ENCODE peak calls at places on chromosome 10, in eight cellular contexts. P, W, S, O, G, D, F and Z are unnamed samples.

GRCh38 chr10:79060641-79061255 is 8.0 kb upstream of the ZMIZ1 start:
- DNase-seq in G (no peak), P (no peak), S (no peak), O (no peak), D (no peak), F (peak), W (no peak), Z (no peak)

GRCh38 chr10:114309111-114309651 is 70.1 kb downstream of the VWA2 start:
- DNase-seq in W (no peak), O (peak), G (no peak), F (peak), P (no peak), D (peak), S (no peak), Z (no peak)

GRCh38 chr10:73998623-73999622 is 1.0 kb downstream of the VCL start:
- DNase-seq in G (peak), D (peak), F (peak), O (peak), S (peak), W (peak), P (no peak), Z (peak)

GRCh38 chr10:126904807-126905686 is at the start of gene DOCK1:
- DNase-seq in D (peak), O (peak), P (no peak), W (peak), G (peak), S (peak), F (peak), Z (peak)

GRCh38 chr10:50360486-50360885 is 109.2 kb upstream of the ASAH2 start:
- DNase-seq in P (no peak), D (peak), G (peak), W (no peak), O (peak), S (no peak), F (no peak), Z (peak)

GRCh38 chr10:103555321-103555649 is 61.8 kb downstream of the NEURL1 start:
- DNase-seq in S (no peak), W (no peak), O (no peak), G (no peak), P (no peak), D (no peak), F (no peak), Z (no peak)

GRCh38 chr10:71580415-71580814 is 139.2 kb downstream of the C10orf105 start:
- DNase-seq in O (no peak), G (no peak), W (no peak), S (no peak), F (no peak), P (no peak), D (no peak), Z (no peak)

GRCh38 chr10:17229967-17230682 is 2.1 kb downstream of the VIM start:
- DNase-seq in O (peak), F (peak), P (peak), S (peak), G (peak), D (peak), W (peak), Z (peak)

GRCh38 chr10:21488954-21489446 is 36.5 kb downstream of the SKIDA1 start:
- DNase-seq in G (no peak), D (no peak), F (no peak), W (no peak), P (no peak), S (no peak), O (no peak), Z (no peak)

GRCh38 chr10:124005091-124005490 is 88.3 kb downstream of the CHST15 start:
- DNase-seq in P (no peak), O (no peak), G (no peak), F (peak), S (no peak), W (no peak), D (no peak), Z (no peak)